ENCODE peak calls at places on chromosome 7, in nine cellular contexts. H, U, Y, N, X, D, W, J and O are unnamed samples.

GRCh38 chr7:116522247-116522646 is 2.6 kb upstream of the CAV1 start:
- DNase-seq in J (no peak), W (no peak), D (no peak), H (no peak), Y (no peak), U (peak), N (no peak), X (peak), O (no peak)

GRCh38 chr7:93851536-93851935 is 39.0 kb downstream of the TFPI2 start:
- DNase-seq in J (no peak), U (no peak), D (no peak), N (no peak), H (no peak), Y (no peak), X (no peak), W (no peak), O (no peak)

GRCh38 chr7:82517059-82517458 is 73.5 kb upstream of the CACNA2D1 start:
- DNase-seq in Y (no peak), N (no peak), D (no peak), H (no peak), U (no peak), X (no peak), J (no peak), W (no peak), O (no peak)

GRCh38 chr7:143416565-143417149 is 8.0 kb upstream of the EPHA1 start:
- DNase-seq in N (no peak), D (no peak), H (peak), X (peak), Y (no peak), U (peak), W (no peak), J (peak), O (peak)

GRCh38 chr7:21429786-21430574 is 2.1 kb downstream of the SP4 start:
- DNase-seq in X (no peak), J (peak), W (no peak), H (peak), N (no peak), D (no peak), Y (no peak), U (no peak), O (no peak)

GRCh38 chr7:128398016-128398840 is 11.6 kb downstream of the IMPDH1 start:
- DNase-seq in H (peak), W (no peak), U (peak), N (no peak), J (peak), Y (no peak), D (no peak), X (peak), O (peak)

GRCh38 chr7:127885843-127886242 is 145.4 kb downstream of the LRRC4 start:
- DNase-seq in U (peak), N (no peak), X (peak), H (peak), W (no peak), J (peak), Y (no peak), D (no peak), O (peak)

GRCh38 chr7:100808354-100808875 is 18.9 kb downstream of the EPHB4 start:
- DNase-seq in J (no peak), W (no peak), D (no peak), N (no peak), X (no peak), H (no peak), Y (no peak), U (no peak), O (no peak)

GRCh38 chr7:27560706-27561235 is 101.9 kb downstream of the HIBADH start:
- DNase-seq in J (no peak), Y (no peak), X (peak), W (no peak), D (no peak), U (peak), N (no peak), H (no peak), O (peak)

GRCh38 chr7:23469150-23469960 is 936 bp downstream of the IGF2BP3 start:
- DNase-seq in J (peak), W (no peak), Y (no peak), N (peak), X (no peak), H (peak), U (no peak), D (no peak), O (no peak)

GRCh38 chr7:101156866-101157589 is 2.8 kb downstream of the AP1S1 start:
- DNase-seq in N (no peak), J (no peak), W (no peak), D (no peak), H (no peak), X (no peak), U (no peak), Y (no peak), O (no peak)

GRCh38 chr7:77822269-77822668 is 23.7 kb downstream of the PHTF2 start:
- DNase-seq in H (peak), W (no peak), Y (no peak), U (no peak), N (no peak), J (peak), D (no peak), X (no peak), O (no peak)

GRCh38 chr7:28787116-28787515 is 171.0 kb downstream of the TRIL start:
- DNase-seq in N (no peak), X (no peak), W (no peak), U (no peak), H (no peak), Y (no peak), J (no peak), D (no peak), O (no peak)

GRCh38 chr7:45347804-45348203 is 190.2 kb downstream of the RAMP3 start:
- DNase-seq in N (no peak), U (peak), Y (no peak), X (no peak), H (peak), J (no peak), D (no peak), W (no peak), O (no peak)

GRCh38 chr7:32905175-32905662 is 13.7 kb upstream of the KBTBD2 start:
- DNase-seq in J (peak), W (peak), Y (peak), X (no peak), H (peak), N (no peak), U (peak), D (no peak), O (peak)